ENCODE peak calls at places on chromosomes 11 and 22, in four cellular contexts. D is lower lobe of right lung, X is substantia nigra, T is hepatocyte. N is an unnamed sample.

GRCh38 chr11:101441747-101442146 is 142.1 kb downstream of the TRPC6 start:
- DNase-seq in D (peak; percentile 55), X (no peak), T (no peak), N (no peak)

GRCh38 chr11:111737877-111738205 is 28.3 kb downstream of the PPP2R1B start:
- DNase-seq in X (no peak), D (no peak), T (no peak), N (no peak)

GRCh38 chr11:126945319-126945718 is 55.3 kb downstream of the KIRREL3 start:
- DNase-seq in T (no peak), D (no peak), X (no peak), N (peak; percentile 6)

GRCh38 chr11:112834277-112834755 is 126.9 kb upstream of the NCAM1 start:
- DNase-seq in X (peak; percentile 77), D (no peak), T (peak; percentile 51), N (no peak)

GRCh38 chr11:45617886-45618601 is 47.4 kb downstream of the CHST1 start:
- DNase-seq in D (no peak), X (no peak), T (no peak), N (no peak)

GRCh38 chr11:16883179-16883578 is 131.0 kb downstream of the PLEKHA7 start:
- DNase-seq in T (no peak), X (peak; percentile 18), D (peak; percentile 40), N (peak; percentile 51)

GRCh38 chr11:46451759-46452158 is 60.2 kb upstream of the CHRM4 start:
- DNase-seq in D (no peak), T (no peak), X (no peak), N (no peak)

GRCh38 chr22:50276143-50276542 is 6.0 kb upstream of the MAPK11 start:
- DNase-seq in X (peak; percentile 68), T (peak; percentile 72), D (peak; percentile 88), N (peak; percentile 71)

GRCh38 chr22:48943567-48944432 is 883.9 kb downstream of the BRD1 start:
- DNase-seq in X (peak; percentile 82), T (peak; percentile 80), D (no peak), N (no peak)

GRCh38 chr11:102493524-102493923 is 37.0 kb downstream of the MMP7 start:
- DNase-seq in X (no peak), D (no peak), T (no peak), N (no peak)

GRCh38 chr22:32112380-32112779 is 46.7 kb downstream of the C22orf42 start:
- DNase-seq in D (no peak), X (no peak), T (no peak), N (no peak)

GRCh38 chr22:48779661-48780596 is 1047.7 kb downstream of the BRD1 start:
- DNase-seq in T (no peak), X (no peak), D (no peak), N (no peak)

GRCh38 chr11:115636686-115637555 is 132.7 kb upstream of the CADM1 start:
- DNase-seq in D (no peak), X (no peak), T (no peak), N (no peak)

GRCh38 chr11:2447253-2447950 is 2.6 kb downstream of the KCNQ1 start:
- DNase-seq in X (no peak), T (no peak), D (peak; percentile 53), N (no peak)

GRCh38 chr22:37000676-37001534 is 18.3 kb downstream of the TST start:
- DNase-seq in D (no peak), X (no peak), T (no peak), N (no peak)

GRCh38 chr22:44170470-44170869 is 10.3 kb upstream of the PARVG start:
- DNase-seq in D (no peak), T (no peak), X (no peak), N (no peak)

GRCh38 chr11:65445604-65446445 is 23.2 kb downstream of the NEAT1 start:
- DNase-seq in D (no peak), X (no peak), T (no peak), N (no peak)

GRCh38 chr22:45671051-45671782 is 417 bp upstream of the ATXN10 start:
- DNase-seq in X (peak; percentile 26), D (no peak), T (peak; percentile 40), N (peak; percentile 96)

GRCh38 chr11:117562111-117562510 is 234.5 kb downstream of the CEP164 start:
- DNase-seq in D (no peak), X (no peak), T (no peak), N (no peak)

DNA sequence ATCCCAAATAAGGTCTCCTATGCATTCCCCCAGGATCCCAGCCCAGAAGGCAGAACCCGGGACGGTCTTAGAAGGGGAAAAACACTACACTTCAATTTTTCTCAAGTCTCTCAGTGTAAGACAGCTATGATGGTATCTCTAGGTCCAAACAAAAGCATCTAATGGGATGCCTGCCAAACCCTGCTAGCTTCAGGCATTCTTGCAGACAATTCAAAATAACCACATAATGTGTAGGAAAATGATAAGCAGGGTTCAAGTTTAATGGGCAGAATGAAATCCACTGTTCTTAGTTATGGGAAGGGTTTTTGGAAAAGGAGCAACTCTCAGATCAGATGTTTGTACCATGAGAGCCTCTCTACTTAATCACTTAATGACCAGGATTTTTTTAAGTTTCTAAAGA is 119.8 kb upstream of the ANO1 start:
- DNase-seq in T (peak; percentile 54), D (no peak), X (no peak), N (no peak)
- H3K27ac ChIP-seq in T (peak overlapping the region; percentile 68), D (no peak overlapping the region), X (no peak overlapping the region), N (no peak overlapping the region)

DNA sequence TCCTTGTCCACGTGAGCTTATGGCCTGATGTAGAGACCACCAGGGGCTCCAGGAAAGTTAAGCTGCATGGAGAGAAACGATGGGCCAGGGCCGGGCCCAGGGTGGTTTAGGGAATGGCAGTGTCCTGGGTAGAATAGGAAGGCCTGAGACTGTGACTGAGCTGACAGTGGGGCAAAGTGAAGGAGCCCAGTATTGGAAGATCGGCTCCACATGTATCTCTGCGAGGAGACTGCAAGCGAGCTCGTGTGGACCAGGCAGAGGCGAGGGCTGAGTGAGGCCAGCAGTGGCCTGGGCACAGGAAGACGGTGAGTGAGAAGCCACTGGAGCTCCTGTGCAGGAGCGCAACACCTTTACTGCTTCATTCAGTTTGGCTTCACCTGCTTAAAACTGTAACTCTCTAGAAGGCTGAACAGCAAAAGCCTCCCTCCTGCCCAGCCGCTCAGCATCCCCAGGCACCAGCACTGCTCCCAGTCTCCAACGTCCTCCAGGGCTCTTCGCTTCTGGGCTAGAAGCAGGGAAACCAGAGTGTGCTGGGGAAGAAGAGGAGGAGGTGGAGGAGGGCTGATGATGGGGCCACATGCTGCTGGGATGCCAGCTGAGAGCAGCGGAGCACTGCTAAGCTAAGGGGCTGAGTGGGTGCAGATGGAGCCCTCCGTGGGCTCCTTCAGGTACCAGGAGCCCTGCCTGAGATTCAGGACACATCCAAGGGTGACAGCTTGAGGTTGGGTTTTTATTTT is 13.5 kb downstream of the TCIRG1 start:
- DNase-seq in D (no peak), X (no peak), T (no peak), N (no peak)
- H3K27ac ChIP-seq in D (no peak overlapping the region), X (no peak overlapping the region), T (no peak overlapping the region), N (peak overlapping the region; percentile 69)

GRCh38 chr11:105719073-105719846 is 109.4 kb downstream of the GRIA4 start:
- DNase-seq in X (no peak), D (no peak), T (peak; percentile 68), N (no peak)
- H3K27ac ChIP-seq in X (no peak overlapping the region), D (no peak overlapping the region), T (peak overlapping the region; percentile 62), N (no peak overlapping the region)

GRCh38 chr11:19864141-19865120 is 151.8 kb downstream of the NAV2 start:
- DNase-seq in T (peak; percentile 35), X (no peak), D (no peak), N (peak; percentile 43)

GRCh38 chr11:19867064-19867463 is 154.4 kb downstream of the NAV2 start:
- DNase-seq in D (no peak), T (no peak), X (no peak), N (no peak)

GRCh38 chr11:19866037-19866436 is 153.4 kb downstream of the NAV2 start:
- DNase-seq in D (no peak), T (no peak), X (no peak), N (no peak)

DNA sequence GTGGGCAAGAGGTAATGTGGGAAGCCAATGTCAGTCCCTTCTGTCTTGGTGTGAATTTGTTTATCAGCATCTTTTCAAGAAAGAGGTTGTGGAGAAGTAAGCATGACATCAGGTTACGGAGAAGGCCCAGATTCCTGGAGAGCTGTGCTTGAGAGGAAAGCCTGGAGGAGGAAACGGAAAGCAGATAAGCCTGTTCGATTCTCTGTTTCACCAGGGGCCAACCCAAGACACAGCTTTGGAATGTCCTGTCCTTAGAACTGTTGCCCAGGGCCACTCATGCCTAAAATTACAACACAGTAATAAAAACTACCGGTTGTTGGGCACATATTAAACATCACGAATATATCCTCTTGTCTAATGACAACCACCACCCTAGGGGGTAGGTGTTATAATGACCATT is 148.5 kb downstream of the NAV2 start:
- DNase-seq in X (no peak), D (no peak), T (no peak), N (no peak)
- H3K27ac ChIP-seq in X (no peak overlapping the region), D (no peak overlapping the region), T (no peak overlapping the region), N (no peak overlapping the region)

GRCh38 chr11:68934666-68935065 is 31.0 kb downstream of the IGHMBP2 start:
- DNase-seq in X (no peak), D (no peak), T (no peak), N (no peak)

GRCh38 chr11:68934321-68934645 is 30.6 kb downstream of the IGHMBP2 start:
- DNase-seq in D (no peak), X (no peak), T (no peak), N (no peak)

GRCh38 chr11:68936358-68936636 is 32.6 kb downstream of the IGHMBP2 start:
- DNase-seq in D (no peak), T (no peak), X (no peak), N (no peak)

GRCh38 chr11:68935516-68936357 is 32.0 kb downstream of the IGHMBP2 start:
- DNase-seq in T (no peak), X (no peak), D (no peak), N (no peak)

DNA sequence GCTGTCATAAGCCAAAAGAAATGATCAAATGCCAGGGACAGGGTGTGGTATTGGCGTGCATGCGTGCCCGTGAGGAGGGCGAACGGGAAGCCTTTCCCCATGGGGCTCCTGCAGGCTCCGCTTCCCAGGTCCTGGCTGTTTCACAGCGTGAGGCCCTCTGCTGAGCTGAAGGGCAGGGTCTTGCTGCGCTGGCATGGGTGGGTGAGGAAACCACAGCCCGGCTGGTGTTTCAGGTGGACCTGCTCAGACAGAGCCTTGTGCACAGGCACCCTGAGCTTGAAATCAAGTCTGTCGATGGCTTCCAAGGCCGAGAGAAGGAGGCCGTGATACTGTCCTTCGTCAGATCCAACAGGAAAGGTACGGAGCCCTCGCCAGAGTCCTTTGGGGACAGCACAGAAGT is 31.4 kb downstream of the IGHMBP2 start:
- DNase-seq in T (no peak), D (no peak), X (no peak), N (no peak)
- H3K27ac ChIP-seq in T (no peak overlapping the region), D (no peak overlapping the region), X (no peak overlapping the region), N (no peak overlapping the region)

N was measured in GM23338.